ENCODE peak calls at places on chromosomes 11 and 22, in seven cellular contexts. X is cardiac fibroblast, S is glutamatergic neuron, B is heart left ventricle, W is Peyer's patch, J is ovary, R is tibial artery. O is an unnamed sample.

GRCh38 chr11:11931461-11932055 is 76.9 kb downstream of the DKK3 start:
- DNase-seq in W (no peak), B (no peak), J (no peak), S (no peak), X (peak), R (no peak), O (no peak)

GRCh38 chr11:72585762-72586590 is 88.2 kb downstream of the PDE2A start:
- DNase-seq in B (peak), W (peak), X (peak), J (peak), R (peak), S (peak), O (no peak)

GRCh38 chr22:25006354-25006753 is 53.8 kb downstream of the KIAA1671 start:
- DNase-seq in J (no peak), R (no peak), S (no peak), X (no peak), B (no peak), W (no peak), O (no peak)

GRCh38 chr22:20015971-20016733 is 471 bp downstream of the ARVCF start:
- DNase-seq in W (peak), J (peak), B (peak), R (no peak), X (no peak), S (peak), O (no peak)

GRCh38 chr11:108196901-108197300 is 25.5 kb downstream of the NPAT start:
- DNase-seq in W (no peak), S (no peak), X (no peak), J (no peak), B (no peak), R (no peak), O (no peak)

GRCh38 chr11:129090056-129090455 is 102.1 kb downstream of the ARHGAP32 start:
- DNase-seq in X (peak), B (no peak), S (no peak), R (no peak), W (no peak), J (no peak), O (no peak)

GRCh38 chr11:87306260-87306861 is 268.6 kb downstream of the TMEM135 start:
- DNase-seq in J (no peak), B (no peak), W (no peak), R (no peak), X (peak), S (no peak), O (no peak)

GRCh38 chr22:25525376-25525775 is 39.1 kb upstream of the GRK3 start:
- DNase-seq in R (no peak), J (no peak), B (no peak), W (no peak), X (no peak), S (no peak), O (no peak)

GRCh38 chr11:65204646-65205601 is 23.2 kb downstream of the CAPN1 start:
- DNase-seq in J (no peak), S (peak), W (peak), B (no peak), R (no peak), X (peak), O (no peak)

GRCh38 chr11:72524711-72525110 is 90.4 kb upstream of the CLPB start:
- DNase-seq in R (no peak), W (no peak), S (no peak), X (no peak), J (no peak), B (no peak), O (no peak)

GRCh38 chr11:60371854-60372253 is 6.5 kb upstream of the MS4A7 start:
- DNase-seq in S (no peak), W (no peak), X (no peak), J (no peak), R (no peak), B (no peak), O (no peak)

GRCh38 chr11:122851366-122852011 is 13.2 kb downstream of the CRTAM start:
- DNase-seq in J (no peak), W (no peak), B (no peak), R (no peak), S (no peak), X (no peak), O (no peak)

GRCh38 chr11:12090761-12091261 is 19.6 kb upstream of the MICAL2 start:
- DNase-seq in B (no peak), R (peak), W (peak), S (no peak), J (no peak), X (no peak), O (no peak)

GRCh38 chr11:19239039-19239438 is 1.7 kb downstream of the E2F8 start:
- DNase-seq in B (no peak), R (no peak), J (no peak), W (no peak), X (no peak), S (no peak), O (no peak)

GRCh38 chr11:67615455-67616430 is 9.0 kb downstream of the NDUFV1 start:
- DNase-seq in W (no peak), S (peak), X (peak), B (peak), J (peak), R (no peak), O (no peak)

GRCh38 chr11:71499546-71499945 is 27.5 kb upstream of the KRTAP5-7 start:
- DNase-seq in J (no peak), B (no peak), R (no peak), X (no peak), W (no peak), S (no peak), O (no peak)

GRCh38 chr11:102614485-102614884 is 10.6 kb downstream of the MMP20 start:
- DNase-seq in X (no peak), J (no peak), B (no peak), S (no peak), W (no peak), R (no peak), O (no peak)
- TF ChIP-seq CTCF in X (no peak), J (no peak), B (no peak), S (no peak), W (no peak), R (no peak), O (no peak)

DNA sequence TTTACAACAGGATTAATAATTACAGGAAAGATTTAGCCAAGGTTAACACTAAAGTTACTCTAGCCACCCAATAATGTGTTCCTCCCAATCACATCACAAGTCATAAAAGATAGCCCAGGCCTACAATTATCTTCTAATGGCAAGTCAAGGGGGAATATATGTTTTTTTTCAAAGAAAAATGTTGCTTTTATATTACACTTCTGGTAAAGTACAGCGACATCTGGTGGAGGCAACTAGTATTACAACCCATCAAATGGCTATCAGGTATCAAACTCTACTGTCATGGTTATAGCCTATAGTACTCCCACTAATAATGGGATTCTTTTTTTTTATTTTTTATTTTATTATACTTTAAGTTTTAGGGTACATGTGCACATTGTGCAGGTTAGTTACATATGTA is 71.8 kb downstream of the XRRA1 start:
- DNase-seq in B (no peak), S (no peak), R (no peak), W (no peak), J (no peak), X (peak), O (no peak)
- TF ChIP-seq CTCF in B (peak), S (peak), R (peak), W (peak), J (no peak), X (peak), O (no peak)

GRCh38 chr11:78714539-78714938 is 139.9 kb upstream of the NARS2 start:
- DNase-seq in S (no peak), W (no peak), J (no peak), R (no peak), X (no peak), B (no peak), O (no peak)

GRCh38 chr11:78720281-78720989 is 145.8 kb upstream of the NARS2 start:
- DNase-seq in R (no peak), S (no peak), W (no peak), B (no peak), X (no peak), J (no peak), O (no peak)

GRCh38 chr11:78717031-78717430 is 142.4 kb upstream of the NARS2 start:
- DNase-seq in R (no peak), W (no peak), J (no peak), X (no peak), B (no peak), S (no peak), O (no peak)

GRCh38 chr11:78711732-78712131 is 137.1 kb upstream of the NARS2 start:
- DNase-seq in R (no peak), J (no peak), S (no peak), W (no peak), X (no peak), B (no peak), O (no peak)

DNA sequence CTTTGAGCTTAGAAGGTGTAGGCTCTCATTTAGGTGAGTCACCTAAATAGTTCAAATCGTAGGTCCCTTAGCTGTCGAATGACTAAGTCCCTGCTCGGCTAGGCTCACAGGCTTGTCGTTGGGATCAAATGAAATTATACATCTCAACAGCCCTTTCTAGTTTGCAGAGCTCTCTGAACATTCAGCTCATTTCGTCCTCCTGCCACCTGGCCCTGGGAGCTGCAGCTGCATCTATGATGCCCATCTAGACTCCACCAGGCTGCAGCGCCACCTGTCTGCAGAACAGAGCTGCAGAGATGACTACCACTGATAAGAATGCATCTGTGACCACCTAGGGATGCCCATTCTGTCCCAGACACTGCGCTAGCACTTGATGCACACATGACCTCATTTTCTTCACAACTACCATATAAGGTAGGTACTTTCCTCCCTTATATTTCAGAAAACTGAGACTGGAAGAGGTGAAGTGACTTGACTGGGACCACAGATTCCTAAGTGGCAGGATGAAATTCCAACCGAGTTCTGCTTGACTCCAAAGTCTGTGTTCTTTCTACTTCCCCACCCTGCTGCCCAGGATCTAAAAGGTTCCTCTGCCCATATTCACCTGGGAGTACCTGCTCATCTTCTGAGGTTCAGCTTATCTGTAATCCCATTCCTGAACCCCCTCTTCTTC is 141.1 kb upstream of the NARS2 start:
- DNase-seq in R (peak), J (no peak), S (peak), B (no peak), W (peak), X (peak), O (no peak)
- TF ChIP-seq CTCF in R (peak), J (no peak), S (peak), B (peak), W (no peak), X (peak), O (no peak)

GRCh38 chr11:95968585-95968984 is 44.7 kb upstream of the MTMR2 start:
- DNase-seq in R (no peak), W (no peak), J (no peak), S (no peak), X (no peak), B (no peak), O (no peak)
- TF ChIP-seq CTCF in R (no peak), W (no peak), J (no peak), S (no peak), X (peak), B (no peak), O (no peak)

GRCh38 chr11:2645779-2646118 is 54.0 kb downstream of the KCNQ1OT1 start:
- DNase-seq in W (no peak), B (no peak), X (no peak), S (no peak), J (no peak), R (no peak), O (no peak)
- TF ChIP-seq CTCF in W (no peak), B (no peak), X (no peak), S (no peak), J (no peak), R (no peak), O (no peak)

GRCh38 chr11:58626915-58627483 is 4.5 kb downstream of the CNTF start:
- DNase-seq in S (no peak), B (no peak), W (no peak), J (no peak), X (peak), R (no peak), O (no peak)

GRCh38 chr11:58632510-58632909 is 10.0 kb downstream of the CNTF start:
- DNase-seq in S (no peak), J (no peak), R (no peak), W (no peak), B (no peak), X (no peak), O (no peak)

GRCh38 chr11:58628446-58628845 is 6.0 kb downstream of the CNTF start:
- DNase-seq in S (no peak), B (peak), R (no peak), W (no peak), X (no peak), J (no peak), O (no peak)

GRCh38 chr11:58631378-58631777 is 8.9 kb downstream of the CNTF start:
- DNase-seq in X (no peak), W (no peak), J (no peak), B (no peak), R (no peak), S (no peak), O (no peak)

GRCh38 chr11:58629857-58630256 is 7.4 kb downstream of the CNTF start:
- DNase-seq in W (peak), R (no peak), J (no peak), B (no peak), X (peak), S (no peak), O (no peak)
- TF ChIP-seq CTCF in W (no peak), R (peak), J (no peak), B (peak), X (peak), S (peak), O (no peak)

DNA sequence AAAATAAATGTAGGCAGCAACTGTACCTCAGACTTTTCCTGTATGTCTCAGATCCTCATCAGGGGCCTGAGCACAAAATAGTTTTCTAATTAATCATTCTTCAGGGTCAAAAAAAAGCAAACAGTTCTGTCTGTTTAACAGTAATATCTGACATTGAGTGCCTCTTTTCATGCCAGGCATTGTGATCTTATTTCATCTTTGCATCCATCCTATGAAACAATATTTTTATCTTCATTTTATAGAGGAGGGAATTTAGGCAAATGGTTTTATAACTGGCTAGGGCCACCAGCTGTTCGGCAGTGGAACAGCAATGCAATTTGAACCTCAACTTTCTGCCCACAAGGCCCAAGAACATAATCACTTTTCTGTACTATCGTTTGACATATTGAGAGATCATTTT is 145.6 kb downstream of the WNT7B start:
- DNase-seq in R (no peak), B (no peak), W (no peak), J (no peak), X (peak), S (no peak), O (no peak)
- TF ChIP-seq CTCF in R (no peak), B (peak), W (no peak), J (no peak), X (peak), S (no peak), O (no peak)

GRCh38 chr22:37784829-37785495 is 22.8 kb upstream of the GCAT start:
- DNase-seq in B (no peak), J (no peak), W (peak), X (no peak), R (no peak), S (no peak), O (no peak)

GRCh38 chr22:37777122-37777687 is 30.5 kb upstream of the GCAT start:
- DNase-seq in X (peak), W (peak), B (no peak), S (no peak), R (no peak), J (no peak), O (no peak)

GRCh38 chr22:37781434-37782059 is 26.2 kb upstream of the GCAT start:
- DNase-seq in W (no peak), X (peak), R (no peak), B (no peak), J (peak), S (no peak), O (no peak)

GRCh38 chr22:37778370-37779009 is 29.2 kb upstream of the GCAT start:
- DNase-seq in S (no peak), J (no peak), B (no peak), W (no peak), R (no peak), X (no peak), O (no peak)

GRCh38 chr22:37782340-37783168 is 25.2 kb upstream of the GCAT start:
- DNase-seq in S (no peak), R (no peak), J (no peak), B (no peak), X (no peak), W (no peak), O (no peak)
- TF ChIP-seq CTCF in S (no peak), R (no peak), J (no peak), B (no peak), X (no peak), W (no peak), O (no peak)

GRCh38 chr11:13475091-13475490 is 12.1 kb upstream of the BTBD10 start:
- DNase-seq in R (no peak), S (no peak), J (no peak), B (no peak), X (no peak), W (no peak), O (no peak)

GRCh38 chr11:13479688-13480087 is 16.1 kb downstream of the PTH start:
- DNase-seq in R (no peak), S (no peak), B (no peak), J (no peak), W (no peak), X (no peak), O (no peak)

GRCh38 chr11:13480198-13480597 is 15.6 kb downstream of the PTH start:
- DNase-seq in W (no peak), S (no peak), J (no peak), R (no peak), X (no peak), B (no peak), O (no peak)
- TF ChIP-seq CTCF in W (no peak), S (no peak), J (no peak), R (no peak), X (no peak), B (no peak), O (no peak)

GRCh38 chr22:37033605-37034430 is 14.3 kb downstream of the MPST start:
- DNase-seq in R (no peak), W (peak), J (no peak), B (no peak), S (no peak), X (no peak), O (no peak)

GRCh38 chr22:37028692-37029674 is 9.4 kb downstream of the MPST start:
- DNase-seq in R (no peak), W (no peak), B (no peak), X (no peak), J (no peak), S (no peak), O (no peak)

GRCh38 chr22:37032134-37032534 is 12.6 kb downstream of the MPST start:
- DNase-seq in S (no peak), J (no peak), W (no peak), B (no peak), R (no peak), X (no peak), O (no peak)

GRCh38 chr22:37032535-37033460 is 13.3 kb downstream of the MPST start:
- DNase-seq in S (no peak), B (no peak), X (peak), W (peak), J (peak), R (peak), O (no peak)

DNA sequence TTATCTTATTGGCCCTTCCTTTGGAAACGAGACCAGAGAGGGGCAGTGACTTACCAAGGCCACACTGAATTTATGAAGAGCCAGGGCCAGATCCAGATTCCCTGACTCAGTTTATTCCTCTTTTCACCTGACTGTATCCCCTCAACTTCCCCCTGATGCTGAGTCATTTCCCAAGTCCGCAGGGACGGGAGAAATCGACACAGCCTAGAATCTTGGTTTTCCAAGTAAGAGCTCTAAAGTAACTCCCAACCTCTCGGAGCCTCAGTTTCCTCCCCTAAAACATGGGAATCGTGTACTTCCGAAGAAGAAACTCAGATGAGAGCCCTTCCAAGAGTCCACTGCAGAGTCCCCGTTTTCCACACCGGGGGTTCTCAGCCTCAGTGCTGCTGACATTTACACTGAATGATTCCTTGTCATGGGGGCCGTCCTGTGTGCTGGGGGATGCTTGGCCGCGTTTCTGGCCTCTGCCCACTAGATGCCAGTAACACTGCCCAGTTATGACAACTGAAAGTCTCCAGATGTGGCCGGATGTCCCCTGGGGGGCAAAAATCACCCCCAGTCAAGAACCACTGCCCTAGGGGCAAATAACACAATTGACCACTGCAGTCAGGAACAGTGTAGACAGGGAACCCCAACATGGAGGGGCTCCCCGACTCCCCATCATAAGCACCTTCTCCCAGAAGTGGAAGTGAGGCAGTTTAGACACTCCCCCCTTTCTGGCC is 11.2 kb downstream of the MPST start:
- DNase-seq in X (no peak), W (no peak), S (no peak), R (no peak), J (no peak), B (no peak), O (no peak)
- TF ChIP-seq CTCF in X (no peak), W (no peak), S (no peak), R (no peak), J (no peak), B (no peak), O (no peak)